ENCODE peak calls at places on chromosomes 12 and 14, in four cellular contexts. H is K562, O is HepG2, X is GM12878. K is an unnamed sample.

GRCh38 chr12:24928131-24928530 is 20.8 kb downstream of the BCAT1 start:
- DNase-seq in X (no peak), O (no peak), H (no peak), K (no peak)

GRCh38 chr14:21557084-21557901 is 22.6 kb downstream of the OR10G3 start:
- DNase-seq in X (peak), H (peak), O (peak), K (peak)

GRCh38 chr12:132941336-132941954 is 14.7 kb downstream of the ZNF605 start:
- DNase-seq in X (no peak), H (no peak), O (no peak), K (no peak)

GRCh38 chr14:21096438-21096837 is 2.0 kb downstream of the ZNF219 start:
- DNase-seq in X (no peak), H (no peak), O (no peak), K (no peak)

GRCh38 chr14:89384636-89385035 is 32.4 kb downstream of the FOXN3 start:
- DNase-seq in H (no peak), O (no peak), X (no peak), K (no peak)

GRCh38 chr14:75482366-75482765 is 39.9 kb upstream of the BATF start:
- DNase-seq in O (no peak), X (no peak), H (no peak), K (no peak)

GRCh38 chr12:62686938-62687337 is 220.3 kb downstream of the MON2 start:
- DNase-seq in O (no peak), X (no peak), H (no peak), K (no peak)

GRCh38 chr12:94266796-94267529 is 118.6 kb downstream of the PLXNC1 start:
- DNase-seq in O (no peak), X (no peak), H (no peak), K (no peak)

GRCh38 chr12:46908236-46908935 is 82.6 kb upstream of the SLC38A4 start:
- DNase-seq in X (no peak), H (no peak), O (no peak), K (no peak)

GRCh38 chr12:116636636-116637519 is 77.7 kb downstream of the MAP1LC3B2 start:
- DNase-seq in X (no peak), H (no peak), O (peak), K (no peak)

GRCh38 chr12:49368240-49368600 is 958 bp downstream of the SPATS2 start:
- DNase-seq in H (no peak), X (no peak), O (no peak), K (no peak)

GRCh38 chr14:35213869-35214387 is 78.3 kb upstream of the PSMA6 start:
- DNase-seq in X (no peak), H (no peak), O (peak), K (no peak)

GRCh38 chr14:35337557-35338255 is 45.5 kb downstream of the PSMA6 start:
- DNase-seq in O (no peak), H (no peak), X (no peak), K (peak)

GRCh38 chr12:47746523-47746922 is 12.2 kb downstream of the RAPGEF3 start:
- DNase-seq in O (no peak), H (no peak), X (no peak), K (no peak)

GRCh38 chr12:64256166-64256800 is 34.2 kb upstream of the KICS2 start:
- DNase-seq in O (peak), H (peak), X (no peak), K (no peak)

GRCh38 chr12:131779027-131779426 is 49.2 kb upstream of the MMP17 start:
- DNase-seq in X (no peak), H (no peak), O (no peak), K (no peak)

GRCh38 chr14:94054936-94055335 is 26.1 kb downstream of the DDX24 start:
- DNase-seq in X (no peak), H (no peak), O (no peak), K (no peak)

GRCh38 chr14:105845725-105846309 is 319.4 kb downstream of the TMEM121 start:
- DNase-seq in H (no peak), X (no peak), O (no peak), K (no peak)

GRCh38 chr14:74951443-74952194 is 3.8 kb downstream of the PGF start:
- DNase-seq in X (no peak), O (no peak), H (no peak), K (no peak)

GRCh38 chr12:13307143-13307831 is 110.8 kb downstream of the EMP1 start:
- DNase-seq in X (no peak), O (no peak), H (no peak), K (no peak)

GRCh38 chr12:89247541-89247942 is 104.8 kb downstream of the DUSP6 start:
- DNase-seq in H (no peak), O (peak), X (no peak), K (no peak)

GRCh38 chr12:21547437-21547836 is 21.3 kb downstream of the SPX start:
- DNase-seq in H (no peak), O (no peak), X (no peak), K (no peak)

GRCh38 chr14:76760331-76761197 is 704 bp upstream of the VASH1 start:
- DNase-seq in O (no peak), H (no peak), X (no peak), K (peak)

GRCh38 chr14:104882325-104882973 is 17.4 kb downstream of the CEP170B start:
- DNase-seq in O (no peak), X (no peak), H (peak), K (peak)

GRCh38 chr12:101969-102878 is 35.7 kb downstream of the IQSEC3 start:
- DNase-seq in H (peak), X (no peak), O (no peak), K (no peak)

GRCh38 chr12:1398673-1399072 is 195.7 kb downstream of the FBXL14 start:
- DNase-seq in X (no peak), H (no peak), O (no peak), K (no peak)

GRCh38 chr14:76551116-76551515 is 175.2 kb downstream of the ESRRB start:
- DNase-seq in O (no peak), X (no peak), H (no peak), K (no peak)

GRCh38 chr12:113844495-113845175 is 121.5 kb downstream of the RBM19 start:
- DNase-seq in H (no peak), O (no peak), X (no peak), K (no peak)

GRCh38 chr12:103348935-103349334 is 146.8 kb downstream of the C12orf42 start:
- DNase-seq in O (no peak), H (no peak), X (no peak), K (no peak)

GRCh38 chr14:105152794-105153241 is 15.8 kb downstream of the JAG2 start:
- DNase-seq in X (no peak), O (no peak), H (no peak), K (no peak)

GRCh38 chr14:64942531-64943111 is at the start of gene GPX2:
- DNase-seq in H (no peak), X (no peak), O (peak), K (no peak)

GRCh38 chr12:42921741-42922511 is 332.4 kb upstream of the PRICKLE1 start:
- DNase-seq in O (no peak), X (no peak), H (no peak), K (no peak)

GRCh38 chr14:103541494-103541943 is 12.5 kb downstream of the TRMT61A start:
- DNase-seq in X (no peak), O (no peak), H (no peak), K (no peak)

GRCh38 chr12:52860102-52860838 is 11.5 kb upstream of the KRT78 start:
- DNase-seq in X (no peak), H (no peak), O (no peak), K (no peak)
- TF ChIP-seq CREB1 in X (no peak), H (no peak), O (no peak), K (no peak)

DNA sequence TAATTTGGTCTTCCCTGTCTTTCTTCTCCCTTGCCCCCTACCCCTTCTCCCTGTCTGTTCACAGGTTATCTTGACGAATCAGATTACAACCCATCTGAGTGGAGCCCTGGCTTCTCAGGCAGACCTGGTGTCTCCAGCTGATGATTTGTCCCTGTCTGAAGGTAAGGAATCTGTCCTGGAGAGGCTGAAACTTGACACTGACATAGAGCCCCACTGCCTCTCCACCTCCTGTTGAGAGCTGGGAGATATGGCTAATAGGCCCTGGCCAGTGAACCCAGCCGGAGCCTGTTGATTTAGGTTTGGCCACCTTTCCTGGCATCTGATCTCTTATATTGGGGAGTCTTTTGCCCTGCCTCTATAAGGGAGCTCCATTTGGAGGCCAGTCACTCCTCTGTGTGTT is 472.2 kb downstream of the RAD51B start:
- DNase-seq in H (no peak), X (no peak), O (peak), K (peak)
- TF ChIP-seq TCF7 in H (no peak), X (no peak), O (no peak), K (no peak)

GRCh38 chr14:101859538-101859902 is 98.0 kb downstream of the PPP2R5C start:
- DNase-seq in X (no peak), H (no peak), O (no peak), K (no peak)

GRCh38 chr14:101859916-101860315 is 98.4 kb downstream of the PPP2R5C start:
- DNase-seq in O (no peak), X (no peak), H (no peak), K (no peak)

GRCh38 chr14:101861464-101861863 is 100.0 kb downstream of the PPP2R5C start:
- DNase-seq in H (no peak), O (no peak), X (no peak), K (no peak)

GRCh38 chr14:101857226-101857625 is 95.7 kb downstream of the PPP2R5C start:
- DNase-seq in O (no peak), X (no peak), H (peak), K (peak)

GRCh38 chr14:101858791-101859537 is 97.5 kb downstream of the PPP2R5C start:
- DNase-seq in X (no peak), H (no peak), O (no peak), K (no peak)
- TF ChIP-seq CREB1 in X (no peak), H (no peak), O (no peak), K (no peak)

GRCh38 chr14:53613404-53614253 is 343.0 kb downstream of the BMP4 start:
- DNase-seq in O (peak), H (no peak), X (peak), K (no peak)
- TF ChIP-seq TCF7 in O (peak), H (no peak), X (peak), K (no peak)

DNA sequence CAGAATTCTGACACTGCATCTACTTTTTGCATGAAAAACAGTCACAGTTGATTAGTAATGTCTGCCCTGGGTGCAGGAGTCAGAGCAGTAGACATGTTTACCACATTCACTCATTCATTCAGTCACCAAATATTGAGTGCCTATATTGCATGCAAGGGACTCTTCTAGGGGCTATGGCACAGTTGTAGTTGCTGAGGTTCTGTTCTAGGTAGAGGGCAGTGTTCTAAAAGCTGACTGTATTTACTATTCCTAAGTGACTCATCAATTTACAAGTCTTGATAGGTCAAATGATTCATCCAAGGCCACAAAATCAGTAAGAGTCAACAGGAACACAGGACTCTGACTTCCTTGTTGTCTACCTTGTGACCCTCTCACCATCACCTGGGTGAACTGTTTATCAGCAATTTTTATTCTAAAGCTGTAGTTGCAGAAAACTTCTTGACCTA is 223.0 kb downstream of the KTN1 start:
- DNase-seq in H (peak), X (no peak), O (peak), K (no peak)
- TF ChIP-seq CREB1 in H (no peak), X (no peak), O (no peak), K (no peak)

K was measured in WTC11.